ENCODE peak calls at places on chromosomes 11 and 22, in nine cellular contexts. C, F, B, I, L, Q, O, W and K are unnamed samples.

GRCh38 chr11:11733246-11733763 is 108.5 kb upstream of the USP47 start:
- DNase-seq in L (no peak), I (no peak), O (no peak), F (no peak), B (no peak), Q (no peak), W (no peak), C (no peak), K (no peak)

GRCh38 chr11:30788849-30789248 is 202.7 kb upstream of the MPPED2 start:
- DNase-seq in O (no peak), I (no peak), C (no peak), L (no peak), Q (no peak), B (no peak), W (no peak), F (no peak), K (no peak)

GRCh38 chr11:65083134-65083833 is 556 bp downstream of the CDCA5 start:
- DNase-seq in O (no peak), C (no peak), L (no peak), F (no peak), I (no peak), Q (no peak), B (no peak), W (no peak), K (no peak)

GRCh38 chr11:59776210-59777066 is 21.3 kb downstream of the STX3 start:
- DNase-seq in I (peak), L (no peak), W (no peak), Q (no peak), B (no peak), O (peak), C (no peak), F (peak), K (no peak)

GRCh38 chr11:112689851-112690250 is 271.4 kb upstream of the NCAM1 start:
- DNase-seq in C (no peak), W (no peak), I (no peak), B (no peak), Q (no peak), F (no peak), O (no peak), L (no peak), K (no peak)

GRCh38 chr11:116386118-116386699 is 386.6 kb downstream of the BUD13 start:
- DNase-seq in O (no peak), B (no peak), I (no peak), Q (no peak), F (no peak), W (no peak), L (no peak), C (no peak), K (no peak)

GRCh38 chr11:85680897-85681296 is 5.1 kb downstream of the CCDC89 start:
- DNase-seq in I (no peak), W (no peak), Q (peak), C (no peak), B (no peak), O (no peak), F (no peak), L (no peak), K (no peak)

GRCh38 chr11:74966651-74967050 is 17.6 kb downstream of the SPCS2 start:
- DNase-seq in W (no peak), O (no peak), F (no peak), B (no peak), L (no peak), C (no peak), Q (no peak), I (peak), K (no peak)

GRCh38 chr22:42363851-42364250 is 68.4 kb downstream of the NFAM1 start:
- DNase-seq in W (no peak), Q (no peak), L (no peak), B (no peak), F (no peak), O (no peak), I (no peak), C (no peak), K (no peak)

GRCh38 chr11:18368236-18368635 is 26.1 kb upstream of the LDHA start:
- DNase-seq in O (peak), B (no peak), F (no peak), I (peak), L (no peak), W (no peak), Q (no peak), C (no peak), K (no peak)

GRCh38 chr11:441418-442274 is at the start of gene ANO9:
- DNase-seq in C (peak), O (no peak), B (peak), L (peak), I (no peak), W (no peak), F (peak), Q (peak), K (peak)

GRCh38 chr22:47307812-47308211 is 545.4 kb downstream of the TBC1D22A start:
- DNase-seq in O (no peak), F (no peak), C (no peak), Q (no peak), B (no peak), W (no peak), I (no peak), L (no peak), K (peak)